ENCODE peak calls at places on chromosomes 7 and 10, in six cellular contexts. H is progenitor cell of endocrine pancreas; N is amniotic stem cell; J is choroid plexus epithelial cell; E is G401; K is CD8-positive, alpha-beta T cell. W is an unnamed sample.
A peak's percentile ranks its signal among the peaks of the same experiment; 100 is the strongest.

GRCh38 chr7:47478926-47479791 is 102.8 kb downstream of the TNS3 start:
- DNase-seq in H (no peak), K (no peak), N (no peak), J (no peak), E (no peak), W (no peak)

GRCh38 chr10:88245974-88246511 is 337.1 kb downstream of the RNLS start:
- DNase-seq in N (no peak), H (no peak), K (no peak), J (peak; percentile 67), E (peak; percentile 87), W (no peak)

GRCh38 chr7:42645906-42646305 is 266.0 kb downstream of the C7orf25 start:
- DNase-seq in N (no peak), E (no peak), J (peak; percentile 3), H (no peak), K (no peak), W (no peak)

GRCh38 chr7:80997841-80998240 is 79.0 kb upstream of the SEMA3C start:
- DNase-seq in E (peak; percentile 91), J (no peak), H (no peak), K (no peak), N (no peak), W (no peak)

GRCh38 chr10:72810976-72811375 is 82.6 kb upstream of the OIT3 start:
- DNase-seq in H (no peak), K (no peak), J (no peak), E (no peak), N (no peak), W (no peak)

GRCh38 chr7:45235905-45236304 is 78.3 kb downstream of the RAMP3 start:
- DNase-seq in E (no peak), H (no peak), N (no peak), K (no peak), J (no peak), W (no peak)

GRCh38 chr7:12623885-12624498 is 53.5 kb downstream of the SCIN start:
- DNase-seq in E (no peak), J (peak; percentile 54), N (no peak), K (no peak), H (no peak), W (no peak)

GRCh38 chr7:32039000-32039756 is 31.0 kb downstream of the PDE1C start:
- DNase-seq in J (no peak), E (no peak), N (no peak), H (no peak), K (no peak), W (no peak)

GRCh38 chr10:75782463-75783248 is 351.2 kb downstream of the LRMDA start:
- DNase-seq in J (peak; percentile 40), N (no peak), E (no peak), K (no peak), H (no peak), W (no peak)

GRCh38 chr10:10911471-10911921 is 106.2 kb upstream of the CELF2 start:
- DNase-seq in N (peak; percentile 92), K (no peak), E (no peak), J (peak; percentile 92), H (peak; percentile 23), W (no peak)

GRCh38 chr7:102916426-102916825 is 3.6 kb downstream of the LRRC17 start:
- DNase-seq in E (no peak), K (no peak), J (peak; percentile 68), N (peak; percentile 17), H (no peak), W (no peak)

GRCh38 chr7:29285451-29285807 is 90.9 kb downstream of the CHN2 start:
- DNase-seq in K (peak; percentile 15), N (peak; percentile 16), H (no peak), E (no peak), J (peak; percentile 96), W (no peak)

GRCh38 chr7:151137076-151137611 is 30.4 kb downstream of the GBX1 start:
- DNase-seq in J (no peak), E (no peak), K (no peak), H (no peak), N (no peak), W (no peak)

GRCh38 chr7:131893627-131894345 is 337.4 kb upstream of the PODXL start:
- DNase-seq in N (no peak), H (no peak), J (no peak), K (no peak), E (no peak), W (no peak)

GRCh38 chr7:91569702-91570457 is 305.6 kb downstream of the FZD1 start:
- DNase-seq in H (no peak), K (no peak), J (no peak), N (no peak), E (no peak), W (no peak)

GRCh38 chr10:103111918-103112877 is 80.9 kb downstream of the NT5C2 start:
- DNase-seq in J (no peak), N (no peak), E (no peak), K (no peak), H (no peak), W (no peak)

GRCh38 chr7:153399554-153399940 is 640.0 kb downstream of the ACTR3B start:
- DNase-seq in N (no peak), K (no peak), E (no peak), J (no peak), H (no peak), W (no peak)

GRCh38 chr7:67843615-67844014 is 847.0 kb downstream of the TYW1 start:
- DNase-seq in K (no peak), H (no peak), J (no peak), E (no peak), N (no peak), W (no peak)

GRCh38 chr7:131000873-131001272 is 266.9 kb upstream of the KLF14 start:
- DNase-seq in H (no peak), J (no peak), N (no peak), E (no peak), K (no peak), W (no peak)

GRCh38 chr7:18890134-18890533 is 227.3 kb downstream of the TWIST1 start:
- DNase-seq in H (no peak), E (no peak), J (peak; percentile 88), N (no peak), K (no peak), W (no peak)

GRCh38 chr7:25985196-25985595 is 166.8 kb upstream of the NFE2L3 start:
- DNase-seq in K (no peak), E (no peak), N (no peak), H (no peak), J (no peak), W (no peak)

GRCh38 chr10:86400705-86401587 is 34.4 kb upstream of the GRID1 start:
- DNase-seq in N (no peak), J (peak; percentile 31), E (peak; percentile 42), K (peak; percentile 71), H (peak; percentile 37), W (no peak)

GRCh38 chr7:5523052-5523711 is 99.5 kb upstream of the TNRC18 start:
- DNase-seq in E (no peak), H (no peak), J (peak; percentile 52), N (no peak), K (no peak), W (no peak)

W was measured in caudate nucleus.